ENCODE peak calls at places on chromosomes 5 and 9, in ten cellular contexts. G is mammary epithelial cell; I is H4; W is activated T-helper 1 cell treated with anti-CD3 and anti-CD28 coated beads, Interleukin-2, amount 50 U/mL, for 16 hours; J is T-helper 2 cell; S is fibroblast of mammary gland; Z is germinal center; N is heart left ventricle; M is cardiac septum; T is NCI-H510A. E is an unnamed sample.

GRCh38 chr9:38287420-38287985 is 105.0 kb upstream of the ALDH1B1 start:
- DNase-seq in T (no peak), G (peak; percentile 25), S (no peak), M (no peak), Z (no peak), J (no peak), I (no peak), W (no peak), N (no peak), E (no peak)

GRCh38 chr5:145976431-145977155 is 40.2 kb downstream of the SH3RF2 start:
- DNase-seq in T (no peak), I (no peak), N (no peak), G (peak; percentile 77), Z (no peak), M (no peak), J (no peak), W (no peak), S (no peak), E (no peak)

GRCh38 chr9:71741841-71742648 is 26.3 kb downstream of the CEMIP2 start:
- DNase-seq in M (no peak), T (no peak), I (no peak), Z (no peak), W (no peak), G (no peak), N (no peak), S (no peak), J (no peak), E (no peak)

GRCh38 chr5:177478711-177479646 is 5.5 kb upstream of the DBN1 start:
- DNase-seq in I (no peak), T (no peak), J (no peak), S (peak; percentile 65), G (no peak), W (no peak), M (peak; percentile 95), Z (no peak), N (peak; percentile 89), E (no peak)

GRCh38 chr9:89387970-89388867 is 69.9 kb downstream of the SECISBP2 start:
- DNase-seq in J (no peak), G (peak; percentile 68), I (peak; percentile 60), W (no peak), Z (no peak), N (no peak), M (no peak), S (peak; percentile 93), T (no peak), E (no peak)

GRCh38 chr9:134699343-134699740 is 57.7 kb downstream of the COL5A1 start:
- DNase-seq in N (no peak), G (no peak), T (no peak), I (no peak), M (no peak), S (no peak), W (no peak), J (no peak), Z (no peak), E (no peak)

GRCh38 chr9:134402182-134402581 is 75.9 kb downstream of the RXRA start:
- DNase-seq in I (no peak), M (no peak), T (no peak), Z (no peak), W (no peak), S (no peak), J (no peak), G (no peak), N (no peak), E (no peak)

GRCh38 chr5:172417983-172418630 is 36.2 kb downstream of the SH3PXD2B start:
- DNase-seq in T (no peak), I (peak; percentile 96), Z (no peak), S (peak; percentile 99), N (peak; percentile 86), M (peak; percentile 88), G (peak; percentile 85), W (no peak), J (no peak), E (no peak)

GRCh38 chr9:125361837-125362531 is 100.4 kb downstream of the GAPVD1 start:
- DNase-seq in T (no peak), G (no peak), I (peak; percentile 19), M (no peak), S (peak; percentile 39), N (no peak), W (no peak), J (no peak), Z (no peak), E (no peak)

GRCh38 chr9:116697341-116697740 is 10.2 kb downstream of the TRIM32 start:
- DNase-seq in W (no peak), G (peak; percentile 66), S (peak; percentile 39), M (no peak), I (no peak), T (no peak), Z (no peak), N (no peak), J (no peak), E (no peak)

GRCh38 chr5:158898185-158899177 is 201.2 kb downstream of the EBF1 start:
- DNase-seq in Z (peak; percentile 43), T (no peak), I (no peak), W (no peak), N (no peak), M (no peak), G (no peak), S (peak; percentile 66), J (no peak), E (no peak)

GRCh38 chr5:51104556-51104955 is 278.7 kb upstream of the ISL1 start:
- DNase-seq in S (no peak), M (no peak), N (no peak), T (no peak), W (no peak), Z (no peak), G (no peak), J (no peak), I (no peak), E (no peak)

GRCh38 chr5:96968074-96968473 is 32.2 kb downstream of the LNPEP start:
- DNase-seq in T (no peak), N (no peak), I (peak; percentile 45), S (peak; percentile 42), J (no peak), M (no peak), W (no peak), G (peak; percentile 21), Z (no peak), E (no peak)

E was measured in effector memory CD8-positive, alpha-beta T cell.